ENCODE peak calls at places on chromosomes 3 and 15, in eight cellular contexts. M, O, U, Q, W, E, Z and A are unnamed samples.

GRCh38 chr3:132343018-132343612 is 25.9 kb downstream of the ACP3 start:
- DNase-seq in E (peak), U (peak), M (peak), Q (peak), Z (peak), W (peak), O (no peak), A (peak)

GRCh38 chr3:158260392-158260791 is 150.5 kb downstream of the RSRC1 start:
- DNase-seq in M (no peak), W (no peak), U (no peak), O (no peak), Z (no peak), E (no peak), Q (no peak), A (no peak)

GRCh38 chr3:105984837-105985236 is 116.0 kb upstream of the CBLB start:
- DNase-seq in W (peak), Q (no peak), U (no peak), E (no peak), O (no peak), M (peak), Z (no peak), A (no peak)

GRCh38 chr3:188003188-188004171 is 150.5 kb upstream of the LPP start:
- DNase-seq in O (no peak), Q (no peak), Z (no peak), E (no peak), U (no peak), M (no peak), W (no peak), A (no peak)

GRCh38 chr15:94844533-94845390 is 613.4 kb downstream of the MCTP2 start:
- DNase-seq in U (no peak), E (peak), Q (peak), O (no peak), M (peak), Z (peak), W (no peak), A (peak)

GRCh38 chr3:40718681-40719080 is 193.9 kb downstream of the ZNF621 start:
- DNase-seq in U (no peak), E (no peak), Z (no peak), O (no peak), M (no peak), W (no peak), Q (no peak), A (no peak)

GRCh38 chr3:19455546-19455945 is 307.2 kb downstream of the KCNH8 start:
- DNase-seq in O (no peak), W (no peak), M (no peak), Q (no peak), Z (no peak), U (no peak), E (no peak), A (no peak)

GRCh38 chr3:87957575-87957974 is 101.2 kb downstream of the CGGBP1 start:
- DNase-seq in Q (no peak), E (no peak), M (no peak), W (no peak), Z (no peak), O (no peak), U (no peak), A (no peak)

GRCh38 chr15:75452968-75453702 is 1.6 kb upstream of the SIN3A start:
- DNase-seq in Z (peak), U (no peak), O (no peak), M (peak), Q (peak), E (peak), W (no peak), A (peak)
- TF ChIP-seq CTCF in Z (peak), U (no peak), O (peak), M (no peak), Q (no peak), E (no peak), W (peak), A (no peak)

DNA sequence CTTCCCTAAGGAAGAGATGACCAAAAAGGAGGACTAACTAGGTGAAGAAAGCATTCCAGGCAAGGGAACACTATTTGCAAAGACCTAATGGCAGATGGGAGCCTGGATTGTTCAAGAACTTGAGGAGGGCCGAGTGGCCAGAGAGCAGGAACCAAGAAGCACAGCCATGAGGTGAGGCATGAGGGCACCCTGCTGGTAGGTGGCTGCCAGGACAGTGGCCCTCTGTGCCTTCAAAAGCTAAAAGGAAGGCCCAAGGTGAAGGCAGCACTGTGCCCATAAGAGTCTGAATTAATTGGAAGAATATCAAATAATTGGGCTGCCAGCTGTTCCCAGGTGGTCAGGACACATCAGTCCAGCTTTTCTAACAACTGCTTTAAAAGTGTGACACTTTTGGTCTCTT is 27.9 kb upstream of the CTDSPL start:
- DNase-seq in M (no peak), Q (no peak), O (no peak), Z (no peak), W (no peak), U (no peak), E (no peak), A (no peak)
- TF ChIP-seq CTCF in M (peak), Q (peak), O (no peak), Z (peak), W (no peak), U (peak), E (peak), A (peak)

DNA sequence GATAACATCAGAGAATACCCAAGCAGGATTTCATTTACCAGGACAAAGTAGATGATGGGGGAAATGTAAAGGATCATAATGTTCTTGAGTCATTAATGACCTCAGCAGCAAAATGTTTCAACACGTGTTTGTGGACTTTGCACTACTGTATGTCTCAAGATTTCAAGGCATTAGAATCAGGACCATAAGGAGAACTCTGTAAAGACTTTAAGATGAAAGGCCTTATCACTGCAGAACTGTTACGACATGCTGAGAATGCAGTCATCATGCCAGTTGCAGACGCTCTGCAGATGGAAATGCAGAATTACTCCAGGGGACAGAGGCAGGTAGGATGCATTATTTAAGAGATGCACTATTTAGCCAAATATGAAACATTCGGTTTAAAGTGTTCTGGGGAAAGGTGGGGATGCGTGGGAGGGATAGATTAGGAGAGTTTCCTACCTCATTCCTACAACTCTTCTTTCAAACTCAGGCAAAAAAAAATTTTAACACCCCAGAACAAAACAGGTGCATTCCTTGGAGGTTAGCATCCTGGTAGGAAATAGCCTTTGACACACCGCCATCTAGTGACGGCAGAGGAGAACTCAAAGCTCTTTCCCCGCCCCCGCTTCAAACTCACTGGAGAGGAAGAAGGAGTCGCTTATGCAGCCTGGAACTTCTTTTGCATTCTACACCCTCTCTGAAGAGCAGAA is 43.3 kb upstream of the TOPAZ1 start:
- DNase-seq in Z (peak), M (peak), E (peak), W (peak), O (no peak), Q (peak), U (peak), A (peak)
- TF ChIP-seq CTCF in Z (peak), M (peak), E (peak), W (peak), O (peak), Q (peak), U (peak), A (peak)

DNA sequence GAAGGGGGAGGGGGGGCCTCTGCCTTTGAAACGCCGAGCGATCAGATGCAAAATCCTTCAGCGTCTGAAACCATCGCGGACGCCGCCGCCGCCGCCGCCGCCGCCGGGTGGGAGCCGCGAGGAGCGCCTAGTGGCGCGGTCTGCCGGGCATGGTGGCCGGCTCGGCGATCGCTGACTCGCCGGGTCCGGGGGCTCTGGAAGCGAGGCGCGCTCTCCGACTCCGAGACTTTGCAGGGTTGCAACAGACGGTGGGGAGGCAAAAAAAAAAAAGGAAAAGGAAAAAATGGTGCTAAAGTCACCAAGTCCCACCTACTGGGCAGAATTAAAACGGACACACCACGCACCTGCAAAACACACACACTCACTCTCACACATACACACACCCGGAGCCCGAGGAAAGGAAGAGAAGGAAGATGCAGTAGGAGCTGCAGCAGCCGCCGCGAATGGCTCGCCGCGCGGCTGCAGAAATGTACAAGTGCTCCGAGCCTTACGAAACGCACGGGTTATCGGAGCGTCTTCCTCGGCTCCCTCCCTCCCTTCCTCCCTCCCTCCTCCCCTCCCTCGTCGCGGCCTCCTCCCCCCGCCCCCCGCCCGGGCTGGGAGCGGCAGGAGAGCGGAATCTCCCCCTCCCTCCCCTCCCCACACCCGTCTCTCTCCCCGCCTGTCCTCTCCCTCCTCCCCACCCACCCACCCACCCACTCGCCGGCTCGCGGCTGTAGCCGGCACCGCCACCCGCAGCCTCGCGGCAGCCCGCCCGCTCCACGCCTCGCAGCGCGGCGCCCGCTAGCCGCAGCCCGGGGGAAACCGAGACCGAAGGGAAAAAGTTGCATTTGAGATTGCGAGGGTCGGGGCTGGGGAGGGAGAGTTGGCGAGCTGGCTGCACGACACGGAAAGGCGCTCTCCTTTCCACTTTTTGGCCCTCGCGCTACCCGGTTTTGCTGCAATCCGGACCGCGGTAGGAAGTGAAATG is at the start of gene NTRK3:
- DNase-seq in Q (no peak), O (no peak), U (no peak), W (no peak), E (no peak), M (peak), Z (no peak), A (peak)
- TF ChIP-seq CTCF in Q (no peak), O (no peak), U (no peak), W (no peak), E (no peak), M (no peak), Z (peak), A (no peak)

DNA sequence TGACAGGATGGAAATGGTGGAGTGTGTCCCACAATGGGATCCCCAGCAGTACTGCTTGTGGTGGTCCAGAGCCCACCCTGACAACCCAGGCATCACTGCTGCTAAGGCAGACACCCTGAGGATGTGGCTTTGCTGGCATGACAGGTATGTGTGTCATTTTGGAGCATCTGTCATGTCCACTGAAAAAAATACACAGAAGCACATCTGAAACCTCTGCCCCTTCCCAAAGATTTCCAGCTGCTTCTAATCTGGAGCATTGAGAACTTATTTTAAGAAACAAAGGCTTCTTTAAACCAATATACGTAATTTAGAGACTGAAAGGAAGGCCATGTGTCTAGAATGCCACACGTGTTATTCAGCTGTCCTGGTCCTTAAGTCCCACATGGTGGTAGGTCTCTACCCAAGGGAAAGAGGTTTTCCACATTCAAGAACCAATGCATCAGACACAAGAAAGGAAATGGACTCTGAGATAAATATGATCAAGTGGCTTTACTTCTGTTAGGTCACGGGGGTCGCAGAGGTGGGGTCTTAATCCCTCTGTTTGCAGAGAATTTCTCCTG is 88.3 kb downstream of the PDZRN3 start:
- DNase-seq in M (no peak), E (no peak), U (no peak), W (no peak), O (no peak), Q (no peak), Z (no peak), A (no peak)
- TF ChIP-seq CTCF in M (no peak), E (no peak), U (no peak), W (no peak), O (no peak), Q (no peak), Z (no peak), A (no peak)

GRCh38 chr15:62254137-62254934 is 89.3 kb upstream of the C2CD4B start:
- DNase-seq in M (peak), Q (peak), W (peak), Z (peak), O (no peak), E (peak), U (peak), A (peak)

GRCh38 chr15:62250978-62251377 is 85.9 kb upstream of the C2CD4B start:
- DNase-seq in O (peak), Z (no peak), Q (no peak), U (no peak), M (no peak), W (no peak), E (no peak), A (no peak)

GRCh38 chr15:62257991-62258390 is 92.9 kb upstream of the C2CD4B start:
- DNase-seq in W (no peak), M (no peak), U (no peak), Z (no peak), O (no peak), Q (no peak), E (no peak), A (no peak)

GRCh38 chr15:62250176-62250575 is 85.1 kb upstream of the C2CD4B start:
- DNase-seq in U (no peak), M (no peak), Z (no peak), O (peak), Q (no peak), W (no peak), E (no peak), A (no peak)

GRCh38 chr15:62253294-62253693 is 88.2 kb upstream of the C2CD4B start:
- DNase-seq in Q (no peak), W (no peak), U (no peak), Z (no peak), M (no peak), E (no peak), O (peak), A (peak)
- TF ChIP-seq CTCF in Q (no peak), W (no peak), U (no peak), Z (peak), M (no peak), E (peak), O (no peak), A (peak)

DNA sequence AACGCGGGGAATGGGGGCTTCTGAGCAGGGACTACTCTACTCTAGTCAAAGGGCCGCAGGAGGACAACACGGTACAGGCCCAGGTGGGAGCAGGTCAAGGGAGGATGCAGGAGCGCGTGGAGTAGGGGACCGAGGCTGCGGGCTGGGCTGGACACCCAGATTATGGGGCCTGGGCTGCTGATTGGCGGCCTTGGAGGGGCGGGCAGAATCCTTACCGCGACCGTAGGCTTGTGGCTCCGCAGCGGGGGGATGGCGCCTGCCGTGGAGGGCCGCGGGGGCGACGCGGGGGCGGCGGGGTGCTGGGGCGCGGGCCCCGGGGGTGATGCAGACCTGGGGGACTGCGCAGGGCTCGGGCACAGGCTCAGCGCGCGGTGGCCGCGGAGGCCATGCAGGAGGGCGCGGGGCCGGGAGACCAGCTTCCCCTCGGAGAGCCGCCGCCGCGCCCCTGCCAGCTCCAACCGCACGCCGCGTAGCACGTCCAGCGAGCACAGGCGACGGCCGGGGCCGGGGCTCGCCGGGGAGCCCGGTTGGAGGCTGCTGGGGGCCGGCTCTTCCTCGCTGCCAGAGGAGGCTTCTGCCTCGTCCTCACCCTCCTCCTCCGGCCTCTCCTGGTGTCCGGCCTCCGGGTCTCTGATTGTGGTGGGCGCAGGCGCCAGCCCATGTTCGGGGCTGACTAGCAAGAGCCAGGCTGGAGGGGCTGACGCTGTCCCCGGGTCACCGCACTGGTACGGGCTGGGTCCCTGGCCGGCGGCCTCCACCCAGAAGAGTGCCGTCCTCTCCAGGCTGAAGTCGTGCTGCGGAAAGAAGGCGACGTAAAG is 12.9 kb downstream of the UBAP1L start:
- DNase-seq in Z (no peak), W (no peak), M (no peak), E (no peak), U (no peak), O (no peak), Q (no peak), A (no peak)
- TF ChIP-seq CTCF in Z (peak), W (no peak), M (no peak), E (no peak), U (no peak), O (no peak), Q (no peak), A (no peak)

GRCh38 chr3:125585595-125586223 is 9.6 kb downstream of the OSBPL11 start:
- DNase-seq in Q (peak), E (peak), U (no peak), M (peak), W (peak), O (no peak), Z (peak), A (peak)

GRCh38 chr3:125587039-125587664 is 8.1 kb downstream of the OSBPL11 start:
- DNase-seq in U (no peak), M (peak), O (no peak), Q (no peak), W (peak), E (peak), Z (no peak), A (peak)

DNA sequence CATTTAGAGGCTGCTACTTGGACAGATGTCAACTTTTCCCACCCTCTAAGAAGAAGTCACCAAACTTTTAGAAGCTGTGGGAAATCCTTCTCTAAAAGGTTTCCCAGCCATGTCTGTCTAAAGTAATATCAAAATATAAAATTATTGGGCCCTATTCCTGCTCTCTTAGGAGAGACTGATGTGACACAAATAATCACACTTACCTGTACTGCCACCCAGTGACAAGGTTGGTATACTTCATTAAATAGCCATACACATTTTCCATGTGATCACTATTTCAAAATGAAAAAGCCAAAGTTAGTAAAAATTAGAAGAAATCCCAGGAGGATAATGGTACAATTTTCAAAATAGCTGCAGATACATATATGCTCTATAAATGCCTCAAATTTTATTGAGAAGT is 12.6 kb downstream of the OSBPL11 start:
- DNase-seq in W (peak), O (no peak), U (no peak), E (peak), Q (no peak), M (no peak), Z (no peak), A (peak)
- TF ChIP-seq CTCF in W (peak), O (peak), U (peak), E (no peak), Q (no peak), M (no peak), Z (peak), A (peak)